ENCODE peak calls at places on chromosomes 16 and 17, in six cellular contexts. E is Right ventricle myocardium superior, J is IMR-90, V is endothelial cell, H is sciatic nerve, B is AML-193. S is an unnamed sample.

GRCh38 chr17:36185416-36185815 is 9.0 kb upstream of the TBC1D3B start:
- DNase-seq in E (no peak), J (no peak), V (no peak), H (no peak), B (no peak), S (no peak)

GRCh38 chr16:56862776-56863175 is 2.2 kb upstream of the SLC12A3 start:
- DNase-seq in E (no peak), J (no peak), V (no peak), H (no peak), B (peak; percentile 53), S (no peak)

GRCh38 chr16:75471723-75472634 is 7.5 kb upstream of the TMEM170A start:
- DNase-seq in E (no peak), J (peak; percentile 64), V (peak; percentile 56), H (peak; percentile 66), B (peak; percentile 31), S (no peak)

GRCh38 chr16:67447508-67448076 is 16.7 kb downstream of the HSD11B2 start:
- DNase-seq in E (peak; percentile 69), J (peak; percentile 42), V (peak; percentile 45), H (no peak), B (peak; percentile 58), S (no peak)

GRCh38 chr16:14549789-14550153 is 80.3 kb downstream of the PARN start:
- DNase-seq in E (no peak), J (no peak), V (no peak), H (no peak), B (no peak), S (no peak)

GRCh38 chr17:78883090-78883532 is 19.9 kb downstream of the CEP295NL start:
- DNase-seq in E (peak; percentile 87), J (peak; percentile 75), V (no peak), H (peak; percentile 80), B (no peak), S (peak; percentile 85)

GRCh38 chr16:89031715-89032659 is 55.0 kb upstream of the CBFA2T3 start:
- DNase-seq in E (peak; percentile 66), J (no peak), V (no peak), H (no peak), B (peak; percentile 97), S (peak; percentile 81)

GRCh38 chr17:77304746-77305473 is 164.1 kb downstream of the SEC14L1 start:
- DNase-seq in E (peak; percentile 34), J (no peak), V (no peak), H (no peak), B (no peak), S (no peak)

GRCh38 chr16:6279261-6279660 is 1053.4 kb upstream of the RBFOX1 start:
- DNase-seq in E (no peak), J (no peak), V (no peak), H (no peak), B (no peak), S (no peak)

GRCh38 chr17:54968954-54969400 is 412 bp downstream of the STXBP4 start:
- DNase-seq in E (no peak), J (peak; percentile 50), V (no peak), H (no peak), B (peak; percentile 47), S (no peak)

GRCh38 chr16:1124795-1125194 is 28.1 kb upstream of the CACNA1H start:
- DNase-seq in E (no peak), J (no peak), V (no peak), H (no peak), B (no peak), S (no peak)

GRCh38 chr16:20023190-20023589 is 50.5 kb downstream of the GPR139 start:
- DNase-seq in E (no peak), J (peak; percentile 17), V (peak; percentile 35), H (no peak), B (no peak), S (no peak)

GRCh38 chr16:87543436-87544191 is 50.8 kb upstream of the ZCCHC14 start:
- DNase-seq in E (no peak), J (no peak), V (no peak), H (no peak), B (no peak), S (no peak)

S was measured in lower lobe of right lung.